ENCODE peak calls at places on chromosomes 12 and 14, in four cellular contexts. One of them, this sample, is unnamed. For H3K4me1, the result is how much of the 10 kb centered on the place peaks cover.

GRCh38 chr14:31982642-31983041 is 94.5 kb upstream of the ARHGAP5 start:
- DNase-seq in hepatocyte: no peak
- DNase-seq in fibroblast of lung: no peak
- DNase-seq in CD8-positive, alpha-beta memory T cell: no peak
- DNase-seq in this sample: no peak

GRCh38 chr14:37588667-37588955 is 6.4 kb downstream of the FOXA1 start:
- DNase-seq in fibroblast of lung: no peak
- DNase-seq in CD8-positive, alpha-beta memory T cell: no peak
- DNase-seq in hepatocyte: peak
- DNase-seq in this sample: no peak

GRCh38 chr14:57725399-57726077 is 140.4 kb downstream of the SLC35F4 start:
- DNase-seq in CD8-positive, alpha-beta memory T cell: no peak
- DNase-seq in hepatocyte: peak
- DNase-seq in fibroblast of lung: peak
- DNase-seq in this sample: no peak

GRCh38 chr12:53098354-53098981 is 1.0 kb downstream of the IGFBP6 start:
- DNase-seq in hepatocyte: no peak
- DNase-seq in CD8-positive, alpha-beta memory T cell: no peak
- DNase-seq in fibroblast of lung: peak
- DNase-seq in this sample: peak

GRCh38 chr12:31728917-31729640 is at the start of gene AMN1:
- DNase-seq in hepatocyte: peak
- DNase-seq in CD8-positive, alpha-beta memory T cell: peak
- DNase-seq in fibroblast of lung: peak
- DNase-seq in this sample: peak

GRCh38 chr12:133023566-133023965 is 13.7 kb upstream of the ZNF84 start:
- DNase-seq in CD8-positive, alpha-beta memory T cell: no peak
- DNase-seq in hepatocyte: no peak
- DNase-seq in fibroblast of lung: peak
- DNase-seq in this sample: no peak

GRCh38 chr12:127306604-127307215 is 960.3 kb upstream of the TMEM132C start:
- DNase-seq in CD8-positive, alpha-beta memory T cell: no peak
- DNase-seq in fibroblast of lung: peak
- DNase-seq in hepatocyte: no peak
- DNase-seq in this sample: no peak

GRCh38 chr12:26680724-26681455 is 152.1 kb downstream of the ITPR2 start:
- DNase-seq in hepatocyte: no peak
- DNase-seq in fibroblast of lung: peak
- DNase-seq in CD8-positive, alpha-beta memory T cell: no peak
- DNase-seq in this sample: no peak

GRCh38 chr14:84988391-84988790 is 541.6 kb upstream of the FLRT2 start:
- DNase-seq in hepatocyte: no peak
- DNase-seq in fibroblast of lung: no peak
- DNase-seq in CD8-positive, alpha-beta memory T cell: no peak
- DNase-seq in this sample: no peak

GRCh38 chr14:99063620-99064225 is 208.3 kb downstream of the BCL11B start:
- DNase-seq in hepatocyte: no peak
- DNase-seq in CD8-positive, alpha-beta memory T cell: no peak
- DNase-seq in fibroblast of lung: no peak
- DNase-seq in this sample: no peak

GRCh38 chr14:100342195-100342594 is 19.1 kb downstream of the SLC25A47 start:
- DNase-seq in fibroblast of lung: no peak
- DNase-seq in CD8-positive, alpha-beta memory T cell: no peak
- DNase-seq in hepatocyte: no peak
- DNase-seq in this sample: no peak

GRCh38 chr12:38915783-38916182 is 10.4 kb upstream of the CPNE8 start:
- DNase-seq in CD8-positive, alpha-beta memory T cell: no peak
- DNase-seq in fibroblast of lung: no peak
- DNase-seq in hepatocyte: no peak
- DNase-seq in this sample: no peak

GRCh38 chr12:75820848-75821578 is 210.6 kb downstream of the PHLDA1 start:
- DNase-seq in hepatocyte: no peak
- DNase-seq in fibroblast of lung: peak
- DNase-seq in CD8-positive, alpha-beta memory T cell: no peak
- DNase-seq in this sample: no peak

GRCh38 chr14:55721353-55721752 is 141.3 kb downstream of the KTN1 start:
- DNase-seq in fibroblast of lung: peak
- DNase-seq in hepatocyte: no peak
- DNase-seq in CD8-positive, alpha-beta memory T cell: no peak
- DNase-seq in this sample: no peak

GRCh38 chr14:91415794-91416743 is 1.6 kb downstream of the CCDC88C start:
- DNase-seq in CD8-positive, alpha-beta memory T cell: peak
- DNase-seq in hepatocyte: no peak
- DNase-seq in fibroblast of lung: peak
- DNase-seq in this sample: peak

GRCh38 chr14:73723799-73724621 is 9.8 kb upstream of the PNMA1 start:
- DNase-seq in hepatocyte: peak
- DNase-seq in fibroblast of lung: peak
- DNase-seq in CD8-positive, alpha-beta memory T cell: no peak
- DNase-seq in this sample: no peak

GRCh38 chr14:104504172-104504735 is 75.3 kb upstream of the C14orf180 start:
- DNase-seq in fibroblast of lung: no peak
- DNase-seq in CD8-positive, alpha-beta memory T cell: no peak
- DNase-seq in hepatocyte: no peak
- DNase-seq in this sample: peak

GRCh38 chr14:68616255-68616902 is 176.5 kb downstream of the ZFP36L1 start:
- DNase-seq in hepatocyte: no peak
- DNase-seq in CD8-positive, alpha-beta memory T cell: no peak
- DNase-seq in fibroblast of lung: peak
- DNase-seq in this sample: no peak

GRCh38 chr12:51695241-51696010 is 104.4 kb downstream of the SCN8A start:
- DNase-seq in fibroblast of lung: peak
- DNase-seq in hepatocyte: no peak
- DNase-seq in CD8-positive, alpha-beta memory T cell: no peak
- DNase-seq in this sample: no peak

GRCh38 chr14:92945959-92946846 is 23.3 kb downstream of the CHGA start:
- DNase-seq in fibroblast of lung: peak
- DNase-seq in CD8-positive, alpha-beta memory T cell: no peak
- DNase-seq in hepatocyte: no peak
- DNase-seq in this sample: no peak

GRCh38 chr14:61841145-61841544 is 78.9 kb downstream of the SNAPC1 start:
- DNase-seq in hepatocyte: peak
- DNase-seq in CD8-positive, alpha-beta memory T cell: no peak
- DNase-seq in fibroblast of lung: no peak
- DNase-seq in this sample: no peak

GRCh38 chr14:99273025-99273723 is 1.2 kb upstream of the BCL11B start:
- DNase-seq in fibroblast of lung: peak
- DNase-seq in hepatocyte: peak
- DNase-seq in CD8-positive, alpha-beta memory T cell: peak
- DNase-seq in this sample: peak

GRCh38 chr12:132380646-132381045 is 51.3 kb upstream of the GALNT9 start:
- DNase-seq in hepatocyte: no peak
- DNase-seq in CD8-positive, alpha-beta memory T cell: no peak
- DNase-seq in fibroblast of lung: no peak
- DNase-seq in this sample: no peak

GRCh38 chr14:91349481-91350074 is 68.0 kb downstream of the CCDC88C start:
- DNase-seq in CD8-positive, alpha-beta memory T cell: peak
- DNase-seq in hepatocyte: no peak
- DNase-seq in fibroblast of lung: no peak
- DNase-seq in this sample: peak

GRCh38 chr14:50061664-50062437 is 54.5 kb downstream of the VCPKMT start:
- DNase-seq in fibroblast of lung: peak
- DNase-seq in hepatocyte: peak
- DNase-seq in CD8-positive, alpha-beta memory T cell: peak
- DNase-seq in this sample: peak

GRCh38 chr14:56150645-56151345 is 32.6 kb downstream of the PELI2 start:
- DNase-seq in CD8-positive, alpha-beta memory T cell: no peak
- DNase-seq in hepatocyte: no peak
- DNase-seq in fibroblast of lung: no peak
- DNase-seq in this sample: no peak

GRCh38 chr12:65695077-65695865 is 129.0 kb upstream of the HMGA2 start:
- DNase-seq in hepatocyte: peak
- DNase-seq in CD8-positive, alpha-beta memory T cell: no peak
- DNase-seq in fibroblast of lung: peak
- DNase-seq in this sample: no peak

GRCh38 chr12:24600559-24600958 is 348.3 kb downstream of the BCAT1 start:
- DNase-seq in CD8-positive, alpha-beta memory T cell: no peak
- DNase-seq in fibroblast of lung: peak
- DNase-seq in hepatocyte: no peak
- DNase-seq in this sample: no peak

GRCh38 chr12:7144414-7145120 is 14.4 kb downstream of the CLSTN3 start:
- DNase-seq in hepatocyte: peak
- DNase-seq in CD8-positive, alpha-beta memory T cell: no peak
- DNase-seq in fibroblast of lung: peak
- DNase-seq in this sample: no peak

GRCh38 chr14:59190372-59190771 is 1.9 kb downstream of the DAAM1 start:
- DNase-seq in fibroblast of lung: no peak
- DNase-seq in CD8-positive, alpha-beta memory T cell: no peak
- DNase-seq in hepatocyte: peak
- DNase-seq in this sample: no peak

GRCh38 chr12:62947364-62947763 is 12.4 kb upstream of the PPM1H start:
- DNase-seq in fibroblast of lung: no peak
- DNase-seq in CD8-positive, alpha-beta memory T cell: no peak
- DNase-seq in hepatocyte: no peak
- DNase-seq in this sample: no peak

GRCh38 chr12:52755533-52755932 is 21.6 kb downstream of the KRT76 start:
- DNase-seq in hepatocyte: no peak
- DNase-seq in CD8-positive, alpha-beta memory T cell: no peak
- DNase-seq in fibroblast of lung: no peak
- DNase-seq in this sample: no peak

GRCh38 chr14:23300687-23301223 is 1.9 kb downstream of the PPP1R3E start:
- DNase-seq in fibroblast of lung: peak
- DNase-seq in hepatocyte: peak
- DNase-seq in CD8-positive, alpha-beta memory T cell: no peak
- DNase-seq in this sample: peak

GRCh38 chr14:23299986-23300686 is 2.5 kb downstream of the PPP1R3E start:
- DNase-seq in CD8-positive, alpha-beta memory T cell: no peak
- DNase-seq in hepatocyte: no peak
- DNase-seq in fibroblast of lung: no peak
- DNase-seq in this sample: no peak

GRCh38 chr14:23301288-23301968 is 1.2 kb downstream of the PPP1R3E start:
- DNase-seq in CD8-positive, alpha-beta memory T cell: peak
- DNase-seq in hepatocyte: peak
- DNase-seq in fibroblast of lung: peak
- DNase-seq in this sample: peak

GRCh38 chr14:23302290-23303225 is at the start of gene PPP1R3E:
- DNase-seq in hepatocyte: peak
- DNase-seq in fibroblast of lung: peak
- DNase-seq in CD8-positive, alpha-beta memory T cell: peak
- DNase-seq in this sample: peak

GRCh38 chr14:23301969-23302289 is 730 bp downstream of the PPP1R3E start:
- DNase-seq in fibroblast of lung: no peak
- DNase-seq in CD8-positive, alpha-beta memory T cell: peak
- DNase-seq in hepatocyte: no peak
- DNase-seq in this sample: no peak
- H3K4me1 ChIP-seq in fibroblast of lung: under half
- H3K4me1 ChIP-seq in CD8-positive, alpha-beta memory T cell: under half
- H3K4me1 ChIP-seq in hepatocyte: under half
- H3K4me1 ChIP-seq in this sample: under half

GRCh38 chr12:54330442-54330841 is 5.5 kb downstream of the COPZ1 start:
- DNase-seq in CD8-positive, alpha-beta memory T cell: no peak
- DNase-seq in hepatocyte: no peak
- DNase-seq in fibroblast of lung: no peak
- DNase-seq in this sample: no peak
- H3K27ac ChIP-seq in CD8-positive, alpha-beta memory T cell: no peak
- H3K27ac ChIP-seq in hepatocyte: no peak
- H3K27ac ChIP-seq in fibroblast of lung: no peak
- H3K27ac ChIP-seq in this sample: peak

GRCh38 chr12:14211829-14212455 is 153.5 kb upstream of the ATF7IP start:
- DNase-seq in CD8-positive, alpha-beta memory T cell: no peak
- DNase-seq in fibroblast of lung: peak
- DNase-seq in hepatocyte: peak
- DNase-seq in this sample: no peak
- H3K4me3 ChIP-seq in CD8-positive, alpha-beta memory T cell: no peak
- H3K4me3 ChIP-seq in fibroblast of lung: no peak
- H3K4me3 ChIP-seq in hepatocyte: no peak
- H3K4me3 ChIP-seq in this sample: no peak

DNA sequence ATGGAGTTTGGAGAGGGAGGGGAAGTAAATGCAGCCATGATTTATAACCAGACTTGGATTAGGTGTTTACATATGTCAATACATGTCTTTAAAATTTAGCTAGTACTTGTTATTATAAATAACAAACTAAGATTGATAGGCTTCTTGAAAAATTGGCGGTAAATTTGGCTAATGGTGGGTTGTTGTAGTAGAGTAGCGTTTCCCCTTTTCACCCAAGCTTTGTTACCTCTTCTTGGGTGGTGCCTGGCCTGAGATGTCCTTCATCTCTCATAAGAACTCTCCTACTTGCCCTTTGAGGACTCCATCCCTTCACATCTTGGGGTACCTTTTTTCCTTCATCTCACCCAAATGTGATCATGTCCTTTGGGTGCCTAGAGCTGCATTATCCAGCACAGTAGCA is 11.2 kb downstream of the MARK3 start:
- DNase-seq in CD8-positive, alpha-beta memory T cell: no peak
- DNase-seq in hepatocyte: no peak
- DNase-seq in fibroblast of lung: no peak
- DNase-seq in this sample: no peak
- H3K4me1 ChIP-seq in CD8-positive, alpha-beta memory T cell: half or more
- H3K4me1 ChIP-seq in hepatocyte: under half
- H3K4me1 ChIP-seq in fibroblast of lung: under half
- H3K4me1 ChIP-seq in this sample: half or more

DNA sequence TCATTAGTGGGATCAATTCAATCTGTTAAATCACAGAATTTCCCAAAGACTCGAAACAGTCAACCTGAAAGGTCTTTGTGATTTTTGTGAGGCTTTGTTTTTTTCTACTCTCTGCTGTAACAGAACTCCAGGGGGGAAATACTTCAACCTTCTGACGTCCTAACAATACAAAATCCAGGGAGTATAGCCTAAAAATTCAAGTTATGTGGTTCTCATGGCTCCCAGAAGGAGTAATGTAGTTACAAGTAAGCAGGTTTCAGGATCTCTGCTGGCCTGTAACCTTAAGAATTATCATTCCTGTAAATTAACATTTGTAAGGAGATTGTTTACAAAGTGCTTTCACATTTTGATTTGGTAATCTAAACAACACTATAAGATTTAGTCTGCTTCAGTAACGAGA is 39.9 kb downstream of the VEZT start:
- DNase-seq in hepatocyte: no peak
- DNase-seq in fibroblast of lung: no peak
- DNase-seq in CD8-positive, alpha-beta memory T cell: no peak
- DNase-seq in this sample: no peak
- H3K27ac ChIP-seq in hepatocyte: no peak
- H3K27ac ChIP-seq in fibroblast of lung: no peak
- H3K27ac ChIP-seq in CD8-positive, alpha-beta memory T cell: no peak
- H3K27ac ChIP-seq in this sample: no peak

GRCh38 chr12:110590059-110590458 is 6.9 kb upstream of the PPTC7 start:
- DNase-seq in CD8-positive, alpha-beta memory T cell: no peak
- DNase-seq in hepatocyte: no peak
- DNase-seq in fibroblast of lung: no peak
- DNase-seq in this sample: no peak
- H3K4me3 ChIP-seq in CD8-positive, alpha-beta memory T cell: no peak
- H3K4me3 ChIP-seq in hepatocyte: no peak
- H3K4me3 ChIP-seq in fibroblast of lung: no peak
- H3K4me3 ChIP-seq in this sample: no peak

This sample was measured in CD8-positive, alpha-beta T cell.